ENCODE peak calls at places on chromosome 3, in four cellular contexts. L is cardiac muscle cell, M is SK-N-SH, D is upper lobe of right lung. X is an unnamed sample. For H3K4me1, the result is how much of the 10 kb centered on the place peaks cover.

GRCh38 chr3:40109641-40110490 is 199.6 kb upstream of the EIF1B start:
- DNase-seq in L (peak), M (peak), D (no peak), X (peak)

GRCh38 chr3:94176886-94177285 is 114.0 kb downstream of the NSUN3 start:
- DNase-seq in L (no peak), M (no peak), D (no peak), X (no peak)

GRCh38 chr3:11455977-11456376 is 183.8 kb downstream of the ATG7 start:
- DNase-seq in L (peak), M (no peak), D (no peak), X (no peak)

GRCh38 chr3:174907628-174908407 is 48.7 kb downstream of the NAALADL2 start:
- DNase-seq in L (no peak), M (no peak), D (no peak), X (no peak)

GRCh38 chr3:158847466-158847849 is 45.6 kb downstream of the MFSD1 start:
- DNase-seq in L (peak), M (no peak), D (no peak), X (no peak)

GRCh38 chr3:102225407-102226132 is 209.2 kb upstream of the ZPLD1 start:
- DNase-seq in L (peak), M (peak), D (no peak), X (no peak)

GRCh38 chr3:114796796-114797195 is 350.3 kb downstream of the ZBTB20 start:
- DNase-seq in L (no peak), M (no peak), D (no peak), X (no peak)

GRCh38 chr3:185316740-185317407 is 46.1 kb upstream of the MAP3K13 start:
- DNase-seq in L (peak), M (no peak), D (no peak), X (no peak)

GRCh38 chr3:94234177-94234788 is 171.4 kb downstream of the NSUN3 start:
- DNase-seq in L (peak), M (peak), D (no peak), X (peak)

GRCh38 chr3:19757773-19758172 is 176.2 kb downstream of the EFHB start:
- DNase-seq in L (no peak), M (no peak), D (no peak), X (no peak)

GRCh38 chr3:65348596-65348995 is 660.8 kb upstream of the ADAMTS9 start:
- DNase-seq in L (peak), M (no peak), D (no peak), X (no peak)

GRCh38 chr3:97200387-97200786 is 386.0 kb downstream of the EPHA6 start:
- DNase-seq in L (no peak), M (no peak), D (no peak), X (no peak)

GRCh38 chr3:164467027-164467426 is 611.3 kb downstream of the SI start:
- DNase-seq in L (no peak), M (no peak), D (no peak), X (no peak)

GRCh38 chr3:102059145-102059943 is 210.0 kb downstream of the NFKBIZ start:
- DNase-seq in L (no peak), M (no peak), D (no peak), X (no peak)

GRCh38 chr3:14806641-14807263 is 12.0 kb upstream of the FGD5 start:
- DNase-seq in L (peak), M (no peak), D (peak), X (no peak)

GRCh38 chr3:135084404-135084803 is 289.3 kb downstream of the EPHB1 start:
- DNase-seq in L (no peak), M (no peak), D (no peak), X (peak)

GRCh38 chr3:128490650-128491070 is 2.3 kb downstream of the GATA2 start:
- DNase-seq in L (no peak), M (no peak), D (peak), X (no peak)

GRCh38 chr3:128488636-128488994 is 4.4 kb downstream of the GATA2 start:
- DNase-seq in L (peak), M (peak), D (no peak), X (peak)

GRCh38 chr3:128489860-128490649 is 2.9 kb downstream of the GATA2 start:
- DNase-seq in L (peak), M (no peak), D (peak), X (peak)

GRCh38 chr3:128487813-128488635 is 5.0 kb downstream of the GATA2 start:
- DNase-seq in L (peak), M (peak), D (peak), X (peak)

DNA sequence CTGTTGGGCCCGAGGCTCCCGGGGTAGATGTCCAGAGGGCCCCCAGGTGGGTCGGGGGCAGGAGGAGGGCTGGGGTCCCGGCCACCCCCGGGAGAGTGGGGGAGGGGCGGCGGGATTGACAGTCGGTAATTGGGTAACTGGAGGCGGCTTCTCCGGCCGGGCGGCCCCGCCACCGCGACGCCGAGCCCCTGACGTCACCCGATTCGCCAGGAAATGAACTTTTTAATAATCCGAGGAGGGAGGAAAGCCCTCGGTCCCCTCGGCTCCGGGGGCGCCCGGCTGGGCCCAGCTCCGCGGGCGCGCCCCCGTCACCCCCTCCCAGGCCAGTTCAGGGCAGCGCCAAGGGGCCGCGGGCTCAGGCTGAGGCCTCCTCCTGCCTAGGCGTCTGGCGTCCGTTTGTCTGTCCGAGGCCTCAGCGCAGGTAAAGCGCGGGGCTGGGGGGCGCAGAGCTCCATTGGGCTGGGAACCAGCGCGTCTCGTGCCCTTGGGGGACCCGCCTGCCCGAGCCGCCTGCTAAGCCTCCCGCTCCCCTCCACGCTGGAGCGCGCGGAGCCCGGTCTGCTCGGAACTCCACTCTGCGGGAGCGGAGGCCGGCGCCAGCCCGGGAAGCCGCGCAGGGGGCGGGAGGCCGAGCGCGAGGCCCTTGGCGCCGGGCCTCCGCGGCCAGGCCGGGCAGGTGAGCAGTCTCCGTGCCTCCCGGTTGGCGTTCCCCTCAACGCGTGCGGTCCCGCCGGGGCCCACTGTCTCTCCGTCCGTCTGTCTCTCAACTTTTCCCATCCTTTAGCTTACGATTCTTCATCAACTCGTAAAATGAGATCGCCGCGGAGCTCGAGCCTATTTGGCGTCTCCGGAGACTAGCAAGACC is 3.8 kb downstream of the GATA2 start:
- DNase-seq in L (peak), M (peak), D (peak), X (peak)
- H3K4me1 ChIP-seq in L (under half), M (under half), D (under half), X (under half)

GRCh38 chr3:51373658-51374421 is 11.3 kb upstream of the MANF start:
- DNase-seq in L (no peak), M (no peak), D (no peak), X (no peak)
- H3K4me1 ChIP-seq in L (under half), M (under half), D (under half), X (under half)

GRCh38 chr3:69088033-69088432 is 3.3 kb downstream of the ARL6IP5 start:
- DNase-seq in L (peak), M (no peak), D (no peak), X (no peak)
- H3K4me1 ChIP-seq in L (half or more), M (under half), D (half or more), X (under half)

GRCh38 chr3:172519740-172520139 is 3.5 kb downstream of the TNFSF10 start:
- DNase-seq in L (no peak), M (no peak), D (no peak), X (no peak)

GRCh38 chr3:172522871-172523818 is at the start of gene TNFSF10:
- DNase-seq in L (no peak), M (no peak), D (peak), X (no peak)

GRCh38 chr3:172519241-172519640 is 4.0 kb downstream of the TNFSF10 start:
- DNase-seq in L (no peak), M (no peak), D (no peak), X (no peak)

GRCh38 chr3:172517859-172518466 is 5.3 kb downstream of the TNFSF10 start:
- DNase-seq in L (no peak), M (no peak), D (no peak), X (no peak)

GRCh38 chr3:172520332-172520831 is 2.8 kb downstream of the TNFSF10 start:
- DNase-seq in L (peak), M (no peak), D (no peak), X (no peak)
- H3K4me1 ChIP-seq in L (under half), M (under half), D (half or more), X (under half)